ENCODE peak calls at places on chromosome 3, in five cellular contexts. One of them, this sample, is unnamed.

GRCh38 chr3:166265153-166265552 is 427.9 kb upstream of the BCHE start:
- DNase-seq in WTC11: no peak
- DNase-seq in GM12878: no peak
- DNase-seq in K562: no peak
- DNase-seq in HepG2: no peak
- DNase-seq in this sample: no peak

GRCh38 chr3:49383387-49383786 is 25.2 kb upstream of the GPX1 start:
- DNase-seq in WTC11: no peak
- DNase-seq in GM12878: no peak
- DNase-seq in K562: no peak
- DNase-seq in HepG2: no peak
- DNase-seq in this sample: no peak

GRCh38 chr3:185270262-185270955 is 16.6 kb upstream of the EHHADH start:
- DNase-seq in WTC11: peak
- DNase-seq in GM12878: no peak
- DNase-seq in K562: peak
- DNase-seq in HepG2: peak
- DNase-seq in this sample: peak

GRCh38 chr3:189276481-189277190 is 104.9 kb downstream of the TPRG1 start:
- DNase-seq in WTC11: no peak
- DNase-seq in GM12878: no peak
- DNase-seq in K562: no peak
- DNase-seq in HepG2: no peak
- DNase-seq in this sample: no peak

GRCh38 chr3:64321747-64322146 is 96.5 kb upstream of the PRICKLE2 start:
- DNase-seq in WTC11: no peak
- DNase-seq in GM12878: no peak
- DNase-seq in K562: no peak
- DNase-seq in HepG2: no peak
- DNase-seq in this sample: peak

GRCh38 chr3:52406231-52406661 is 38.7 kb downstream of the SEMA3G start:
- DNase-seq in WTC11: no peak
- DNase-seq in GM12878: no peak
- DNase-seq in K562: no peak
- DNase-seq in HepG2: no peak
- DNase-seq in this sample: no peak

GRCh38 chr3:190709351-190709773 is 153.1 kb downstream of the GMNC start:
- DNase-seq in WTC11: no peak
- DNase-seq in GM12878: no peak
- DNase-seq in K562: no peak
- DNase-seq in HepG2: no peak
- DNase-seq in this sample: no peak

GRCh38 chr3:194075802-194076460 is 60.0 kb upstream of the HES1 start:
- DNase-seq in WTC11: no peak
- DNase-seq in GM12878: no peak
- DNase-seq in K562: peak
- DNase-seq in HepG2: peak
- DNase-seq in this sample: peak

DNA sequence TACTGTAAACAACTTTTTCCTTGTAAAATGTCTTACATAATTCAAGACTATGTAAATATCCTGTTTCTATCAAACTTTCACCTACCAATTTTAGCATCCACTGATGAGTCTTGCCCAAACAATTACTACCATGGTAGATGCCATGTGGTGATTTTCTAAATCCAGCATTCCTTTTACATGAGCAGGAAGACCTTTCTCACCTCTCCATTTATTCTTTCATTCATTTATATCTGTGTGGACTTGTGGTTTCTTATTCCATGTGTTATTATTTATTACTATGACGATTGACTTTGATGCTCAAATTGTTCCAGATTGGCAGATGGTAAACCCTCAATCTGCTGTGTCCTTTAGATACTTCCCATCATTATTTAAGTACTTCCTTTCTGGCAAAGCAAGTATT is 62.4 kb downstream of the IFT57 start:
- DNase-seq in WTC11: no peak
- DNase-seq in GM12878: no peak
- DNase-seq in K562: no peak
- DNase-seq in HepG2: no peak
- DNase-seq in this sample: no peak
- TF ChIP-seq ESRRA in WTC11: no peak
- TF ChIP-seq ESRRA in GM12878: no peak
- TF ChIP-seq ESRRA in K562: no peak
- TF ChIP-seq ESRRA in HepG2: no peak
- TF ChIP-seq ESRRA in this sample: no peak

GRCh38 chr3:184175981-184176376 is 1.3 kb downstream of the AP2M1 start:
- DNase-seq in WTC11: no peak
- DNase-seq in GM12878: no peak
- DNase-seq in K562: no peak
- DNase-seq in HepG2: no peak
- DNase-seq in this sample: no peak

GRCh38 chr3:184175506-184175905 is 851 bp downstream of the AP2M1 start:
- DNase-seq in WTC11: no peak
- DNase-seq in GM12878: no peak
- DNase-seq in K562: no peak
- DNase-seq in HepG2: no peak
- DNase-seq in this sample: no peak

GRCh38 chr3:184177767-184178306 is 3.2 kb downstream of the AP2M1 start:
- DNase-seq in WTC11: no peak
- DNase-seq in GM12878: no peak
- DNase-seq in K562: no peak
- DNase-seq in HepG2: no peak
- DNase-seq in this sample: no peak

GRCh38 chr3:184177331-184177731 is 2.7 kb downstream of the AP2M1 start:
- DNase-seq in WTC11: no peak
- DNase-seq in GM12878: no peak
- DNase-seq in K562: no peak
- DNase-seq in HepG2: no peak
- DNase-seq in this sample: no peak

DNA sequence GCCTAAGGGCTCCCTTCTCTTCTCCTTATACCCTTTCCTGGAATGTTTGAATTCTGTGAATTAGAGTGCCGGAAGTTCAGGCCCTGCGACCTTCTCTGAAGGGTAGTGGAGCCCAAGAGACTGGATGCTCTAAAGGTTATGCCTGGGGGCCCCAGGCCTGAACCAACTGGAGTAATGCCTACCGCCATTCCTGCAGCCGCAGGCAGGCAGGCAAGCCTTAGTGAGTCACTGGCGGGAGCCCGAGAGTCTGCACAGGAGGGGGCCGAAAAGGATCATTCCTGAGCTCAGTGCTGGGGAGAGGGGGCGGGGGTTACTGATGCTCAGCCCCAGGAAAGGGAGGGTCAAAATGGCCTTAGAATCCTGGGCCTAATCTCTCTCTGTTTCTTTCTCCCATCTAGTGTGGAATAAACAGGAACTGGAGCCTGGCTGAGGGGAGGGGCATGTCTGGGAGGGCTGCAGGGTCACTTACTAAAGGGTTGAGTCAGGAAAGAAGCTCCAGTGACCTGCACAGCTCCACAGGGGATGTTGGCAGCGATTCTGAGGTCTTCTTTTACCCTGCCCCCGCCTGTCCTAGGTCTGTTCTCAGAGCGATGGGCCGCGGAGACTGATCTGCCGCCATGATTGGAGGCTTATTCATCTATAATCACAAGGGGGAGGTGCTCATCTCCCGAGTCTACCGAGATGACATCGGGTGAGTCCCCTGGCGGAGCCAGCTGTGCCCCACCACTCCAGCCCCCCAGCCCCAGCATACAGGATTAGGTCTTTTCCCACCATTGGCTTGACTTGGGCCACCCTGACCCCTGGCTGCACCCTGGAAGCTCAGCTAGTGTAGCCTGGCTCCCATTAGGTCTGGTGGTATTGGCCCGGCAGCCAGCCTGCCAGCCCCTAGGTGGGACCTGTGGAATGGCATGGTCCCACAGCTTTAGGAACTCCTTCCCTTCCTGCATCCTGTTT is 2.0 kb downstream of the AP2M1 start:
- DNase-seq in WTC11: peak
- DNase-seq in GM12878: no peak
- DNase-seq in K562: peak
- DNase-seq in HepG2: peak
- DNase-seq in this sample: peak
- TF ChIP-seq ESRRA in WTC11: no peak
- TF ChIP-seq ESRRA in GM12878: no peak
- TF ChIP-seq ESRRA in K562: no peak
- TF ChIP-seq ESRRA in HepG2: no peak
- TF ChIP-seq ESRRA in this sample: no peak

GRCh38 chr3:106399208-106399607 is 530.4 kb upstream of the CBLB start:
- DNase-seq in WTC11: no peak
- DNase-seq in GM12878: no peak
- DNase-seq in K562: no peak
- DNase-seq in HepG2: no peak
- DNase-seq in this sample: no peak
- TF ChIP-seq ESRRA in WTC11: no peak
- TF ChIP-seq ESRRA in GM12878: no peak
- TF ChIP-seq ESRRA in K562: no peak
- TF ChIP-seq ESRRA in HepG2: no peak
- TF ChIP-seq ESRRA in this sample: no peak

DNA sequence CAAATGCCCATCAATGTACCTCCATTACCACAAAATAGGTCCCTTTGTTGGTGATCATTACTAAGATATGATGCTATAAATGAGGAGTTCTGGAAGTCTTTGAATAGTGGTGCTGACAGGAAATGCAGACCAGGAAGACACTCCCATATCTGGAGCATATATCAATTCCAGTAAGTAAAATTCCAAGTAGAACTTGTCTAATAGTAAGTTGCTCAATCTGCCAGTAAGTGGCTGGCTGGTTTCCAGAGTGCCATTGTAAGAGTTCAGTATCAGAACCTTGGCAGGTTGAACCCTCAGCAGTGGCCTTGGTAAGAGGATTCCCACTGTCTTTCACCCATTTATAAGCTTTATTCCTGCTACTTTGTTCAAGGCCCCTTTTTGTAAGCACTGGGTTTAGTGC is 379.8 kb upstream of the RBMS3 start:
- DNase-seq in WTC11: no peak
- DNase-seq in GM12878: no peak
- DNase-seq in K562: no peak
- DNase-seq in HepG2: no peak
- DNase-seq in this sample: no peak
- TF ChIP-seq ESRRA in WTC11: no peak
- TF ChIP-seq ESRRA in GM12878: no peak
- TF ChIP-seq ESRRA in K562: no peak
- TF ChIP-seq ESRRA in HepG2: no peak
- TF ChIP-seq ESRRA in this sample: no peak